ENCODE peak calls at places on chromosomes 7 and 10, in four cellular contexts. K is psoas muscle, Z is B cell, Y is foreskin fibroblast. G is an unnamed sample.

GRCh38 chr7:141335164-141335563 is 216.0 kb upstream of the AGK start:
- DNase-seq in Z (no peak), K (no peak), Y (no peak), G (no peak)

GRCh38 chr7:148147438-148147837 is 443.1 kb upstream of the C7orf33 start:
- DNase-seq in K (no peak), Z (no peak), Y (no peak), G (no peak)

GRCh38 chr10:119658274-119658673 is 7.1 kb downstream of the BAG3 start:
- DNase-seq in Z (no peak), K (peak; percentile 96), Y (peak; percentile 97), G (no peak)

GRCh38 chr7:126686474-126686873 is 566.3 kb downstream of the GRM8 start:
- DNase-seq in Z (no peak), K (no peak), Y (no peak), G (no peak)

GRCh38 chr7:14717711-14718304 is 184.7 kb downstream of the DGKB start:
- DNase-seq in K (no peak), Y (peak; percentile 38), Z (no peak), G (no peak)

GRCh38 chr7:55053651-55054226 is 34.9 kb downstream of the EGFR start:
- DNase-seq in Y (peak; percentile 48), Z (no peak), K (no peak), G (no peak)

GRCh38 chr7:146864644-146865043 is 748.0 kb downstream of the CNTNAP2 start:
- DNase-seq in Y (no peak), K (no peak), Z (no peak), G (no peak)

GRCh38 chr7:157808042-157808441 is 471.2 kb downstream of the DNAJB6 start:
- DNase-seq in K (peak; percentile 22), Y (no peak), Z (no peak), G (no peak)

GRCh38 chr10:1567742-1568495 is 169.4 kb downstream of the ADARB2 start:
- DNase-seq in Z (no peak), K (no peak), Y (no peak), G (no peak)

GRCh38 chr7:5382281-5383041 is 41.2 kb downstream of the TNRC18 start:
- DNase-seq in Z (no peak), Y (peak; percentile 73), K (no peak), G (no peak)

DNA sequence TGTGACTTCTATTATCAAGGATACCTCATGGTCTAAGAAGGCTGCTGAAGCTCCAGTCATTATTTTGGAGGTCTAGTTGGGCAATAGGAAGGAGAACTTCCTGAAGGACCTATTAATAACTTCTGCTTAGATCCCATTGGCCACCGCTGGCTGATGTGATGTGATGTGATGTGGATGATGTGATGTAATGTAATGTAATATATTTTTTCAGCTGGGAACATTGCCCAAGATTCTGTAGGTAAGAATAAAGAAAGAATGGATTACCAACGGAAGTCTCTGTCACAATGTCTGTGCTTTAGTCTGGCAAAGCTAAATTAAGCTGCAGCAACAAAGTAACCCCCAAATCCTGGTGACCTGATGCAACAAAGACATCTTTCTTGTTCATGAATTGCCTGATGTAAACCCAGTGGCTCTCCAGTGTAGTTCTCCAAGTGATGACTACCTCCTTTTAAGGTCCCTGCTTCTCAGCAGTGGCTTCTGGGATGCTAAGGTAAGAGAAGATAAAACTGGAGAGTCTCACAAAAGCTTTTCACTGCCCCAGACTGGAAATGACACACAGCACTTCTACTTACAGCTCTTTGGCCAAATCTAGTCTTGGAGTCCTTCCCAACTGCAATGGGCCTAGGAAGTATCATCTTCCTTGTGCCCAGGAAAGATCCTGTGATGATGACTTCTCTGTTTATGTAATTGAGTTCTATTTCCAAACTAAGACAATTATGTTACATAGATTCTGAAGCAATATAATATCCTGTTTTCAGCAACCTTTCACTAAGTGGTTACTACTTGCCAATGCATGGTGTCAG is 233.9 kb downstream of the PTEN start:
- DNase-seq in Y (peak; percentile 70), Z (no peak), K (no peak), G (no peak)
- TF ChIP-seq CTCF in Y (no peak), Z (no peak), K (no peak), G (no peak)

DNA sequence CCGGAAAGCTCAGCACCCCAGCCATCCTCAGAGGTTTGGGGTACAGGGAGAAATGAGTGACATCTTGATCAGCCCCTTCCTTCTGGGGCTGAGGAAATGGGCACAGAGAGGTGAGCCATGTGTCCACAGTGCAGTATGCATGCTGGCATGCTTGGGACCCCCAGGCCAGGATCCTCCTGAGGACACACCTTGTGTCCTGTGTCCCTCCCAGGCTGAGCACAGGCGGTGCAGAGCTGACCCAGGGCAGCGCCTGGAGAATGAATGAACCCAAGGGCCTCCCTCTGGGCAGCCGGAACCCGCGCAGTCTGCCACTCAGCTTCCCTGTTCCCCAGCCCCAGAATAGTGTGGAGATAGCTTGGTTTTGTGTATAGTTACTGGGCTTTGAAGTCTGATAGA is 118.8 kb downstream of the ZMIZ1 start:
- DNase-seq in Z (no peak), K (no peak), Y (no peak), G (no peak)
- TF ChIP-seq CTCF in Z (no peak), K (no peak), Y (no peak), G (no peak)

GRCh38 chr7:73610105-73610504 is 14.2 kb downstream of the MLXIPL start:
- DNase-seq in K (peak; percentile 17), Z (peak; percentile 33), Y (no peak), G (no peak)

GRCh38 chr7:73606801-73607691 is 17.3 kb downstream of the MLXIPL start:
- DNase-seq in K (peak; percentile 84), Z (peak; percentile 69), Y (peak; percentile 63), G (peak; percentile 86)

GRCh38 chr7:73613954-73614735 is 10.2 kb downstream of the MLXIPL start:
- DNase-seq in K (no peak), Z (no peak), Y (no peak), G (no peak)

GRCh38 chr7:73612598-73613269 is 11.6 kb downstream of the MLXIPL start:
- DNase-seq in Z (no peak), K (peak; percentile 67), Y (peak; percentile 49), G (no peak)

DNA sequence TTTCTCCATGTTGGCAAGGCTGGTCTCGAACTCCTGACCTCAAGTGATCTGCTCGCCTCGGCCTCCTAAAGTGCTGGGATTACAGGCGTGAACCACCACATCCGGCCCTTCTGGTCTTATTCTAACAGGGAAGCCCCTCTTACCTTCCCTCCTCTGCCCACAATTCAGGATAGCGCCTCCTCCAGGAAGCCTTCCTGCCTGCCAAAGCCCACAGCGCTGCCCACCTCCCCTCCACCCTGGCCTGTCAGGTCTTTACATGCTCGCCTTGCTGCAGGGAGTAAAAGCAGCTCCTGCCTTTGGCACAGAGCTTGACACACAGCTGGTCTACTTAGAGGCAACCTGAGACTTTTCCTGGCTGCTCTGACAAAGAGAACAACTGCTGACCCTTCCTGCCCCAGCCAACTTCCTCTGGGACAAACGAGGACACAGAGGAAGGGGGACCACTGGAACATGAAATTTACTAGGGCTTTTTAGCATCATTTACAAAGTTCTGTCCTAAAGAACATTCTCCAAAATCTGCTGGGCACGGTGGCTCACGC is 13.2 kb downstream of the MLXIPL start:
- DNase-seq in K (peak; percentile 73), Y (no peak), Z (no peak), G (no peak)
- TF ChIP-seq CTCF in K (no peak), Y (no peak), Z (no peak), G (no peak)

GRCh38 chr7:12250232-12250631 is 39.1 kb downstream of the TMEM106B start:
- DNase-seq in K (no peak), Z (no peak), Y (no peak), G (no peak)

GRCh38 chr7:12244129-12244528 is 33.0 kb downstream of the TMEM106B start:
- DNase-seq in Z (no peak), K (no peak), Y (peak; percentile 37), G (no peak)

GRCh38 chr7:12244694-12245093 is 33.6 kb downstream of the TMEM106B start:
- DNase-seq in K (no peak), Y (no peak), Z (no peak), G (no peak)

DNA sequence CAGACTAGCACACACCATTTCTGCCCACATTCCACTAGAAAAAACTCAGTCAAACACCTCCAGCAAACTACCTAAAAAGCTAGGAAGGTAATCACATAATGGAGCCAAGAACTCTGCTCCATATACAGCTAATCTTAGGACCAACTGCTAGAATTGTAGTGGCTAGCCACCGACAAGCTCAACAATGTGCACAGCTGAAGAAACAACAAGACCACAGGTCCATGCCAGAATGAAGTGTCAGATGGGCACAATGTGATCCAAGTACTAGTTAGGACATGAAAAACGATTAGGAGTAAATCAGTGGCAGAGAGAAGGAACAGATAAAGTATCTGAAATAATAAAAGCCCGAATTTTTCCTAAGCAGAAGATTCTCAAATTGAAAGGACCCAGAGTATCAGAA is 38.6 kb downstream of the TMEM106B start:
- DNase-seq in K (no peak), Z (no peak), Y (no peak), G (no peak)
- TF ChIP-seq CTCF in K (no peak), Z (no peak), Y (no peak), G (no peak)

GRCh38 chr7:77989981-77990566 is 191.5 kb downstream of the PHTF2 start:
- DNase-seq in Y (no peak), K (no peak), Z (no peak), G (no peak)

GRCh38 chr7:77991656-77992055 is 193.1 kb downstream of the PHTF2 start:
- DNase-seq in K (no peak), Z (no peak), Y (no peak), G (no peak)

GRCh38 chr7:77993823-77994222 is 195.2 kb downstream of the PHTF2 start:
- DNase-seq in Y (no peak), Z (no peak), K (no peak), G (no peak)

DNA sequence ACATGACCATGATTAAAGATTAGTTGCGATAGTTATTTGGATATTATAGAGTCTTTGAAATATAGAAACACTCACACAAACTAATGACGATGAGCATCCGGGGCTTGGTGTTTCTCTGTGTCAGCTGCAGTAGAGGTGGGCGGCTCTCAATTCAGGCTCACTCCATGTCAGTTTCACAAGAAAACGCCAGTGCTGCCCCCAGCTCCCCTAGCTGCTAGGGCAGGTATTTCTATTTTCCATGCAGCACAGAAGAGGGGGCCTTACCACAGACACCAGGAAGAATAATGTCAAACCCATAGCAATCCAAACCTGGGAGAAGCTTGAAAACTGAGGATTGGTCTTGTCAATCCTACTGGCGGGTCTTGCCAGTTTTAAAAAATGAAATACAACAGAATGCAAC is 197.1 kb downstream of the PHTF2 start:
- DNase-seq in Y (no peak), Z (no peak), K (no peak), G (no peak)
- TF ChIP-seq CTCF in Y (no peak), Z (no peak), K (no peak), G (no peak)

DNA sequence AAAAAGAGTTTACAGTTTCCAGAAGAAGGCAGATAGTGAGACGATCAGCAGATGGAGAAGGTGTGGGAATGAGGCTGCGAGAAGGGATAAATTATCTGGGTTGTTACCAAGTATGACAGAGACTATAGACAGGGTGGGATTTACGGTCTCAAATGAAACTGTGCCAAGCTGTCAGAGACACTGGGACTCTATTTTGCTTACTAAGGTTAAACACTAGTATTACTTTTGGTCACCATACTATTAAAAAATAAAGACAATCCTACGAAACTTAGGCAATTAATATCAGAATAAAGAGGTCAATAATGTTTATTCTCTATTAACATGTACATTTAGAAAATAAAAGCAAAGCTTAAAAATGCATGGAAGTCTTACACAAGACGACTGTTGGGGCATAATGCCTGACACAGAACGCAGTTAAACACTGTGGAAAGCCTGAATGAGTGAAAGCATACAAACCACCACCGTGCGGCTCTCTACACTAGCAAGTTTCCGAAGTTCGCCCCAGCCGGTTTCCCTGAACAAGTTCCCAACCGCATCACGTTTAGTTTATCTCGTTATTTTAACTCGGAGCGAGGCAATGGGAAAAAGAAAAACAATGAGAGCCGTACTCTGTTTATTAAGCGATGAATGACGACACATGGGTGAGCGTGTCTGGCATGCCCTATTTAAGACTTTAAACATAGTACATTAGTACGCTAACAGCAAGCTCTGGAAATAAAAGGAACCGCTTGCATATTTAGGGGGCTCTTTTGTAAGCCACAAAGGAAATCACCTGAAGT is 911 bp upstream of the CC2D2B start:
- DNase-seq in Z (peak; percentile 55), K (peak; percentile 58), Y (peak; percentile 78), G (peak; percentile 58)
- TF ChIP-seq CTCF in Z (no peak), K (no peak), Y (peak; percentile 11), G (no peak)